ENCODE peak calls at places on chromosomes 5 and 9, in four cellular contexts. O is HepG2, E is K562, U is GM12878. F is an unnamed sample.

GRCh38 chr9:107637421-107638420 is 148.2 kb upstream of the KLF4 start:
- DNase-seq in O (no peak), E (no peak), U (no peak), F (peak)

GRCh38 chr9:3467593-3468219 is 58.1 kb downstream of the RFX3 start:
- DNase-seq in O (peak), E (peak), U (no peak), F (peak)

GRCh38 chr9:113131689-113132151 is 19.1 kb upstream of the SLC31A2 start:
- DNase-seq in O (no peak), E (peak), U (no peak), F (peak)

GRCh38 chr9:113398796-113399195 is 2.3 kb downstream of the ALAD start:
- DNase-seq in O (no peak), E (no peak), U (no peak), F (no peak)

GRCh38 chr9:99905833-99906402 is 536 bp upstream of the STX17 start:
- DNase-seq in O (no peak), E (peak), U (no peak), F (no peak)

GRCh38 chr9:3434594-3434993 is 91.2 kb downstream of the RFX3 start:
- DNase-seq in O (no peak), E (no peak), U (no peak), F (no peak)

GRCh38 chr9:71854811-71855210 is 56.2 kb downstream of the ABHD17B start:
- DNase-seq in O (no peak), E (no peak), U (no peak), F (no peak)

GRCh38 chr9:21413089-21414023 is 4.4 kb downstream of the IFNA8 start:
- DNase-seq in O (no peak), E (no peak), U (no peak), F (no peak)

GRCh38 chr5:371811-372555 is 50.5 kb downstream of the AHRR start:
- DNase-seq in O (no peak), E (no peak), U (no peak), F (no peak)

GRCh38 chr5:137395011-137395755 is 103.9 kb downstream of the SPOCK1 start:
- DNase-seq in O (no peak), E (no peak), U (no peak), F (no peak)

GRCh38 chr9:94772654-94773303 is 46.3 kb downstream of the AOPEP start:
- DNase-seq in O (no peak), E (no peak), U (no peak), F (no peak)

GRCh38 chr5:88142801-88143692 is 125.6 kb downstream of the TMEM161B start:
- DNase-seq in O (no peak), E (no peak), U (no peak), F (no peak)

GRCh38 chr9:134601764-134602163 is 39.8 kb upstream of the COL5A1 start:
- DNase-seq in O (no peak), E (no peak), U (no peak), F (no peak)

GRCh38 chr5:158120760-158121159 is 261.8 kb upstream of the CLINT1 start:
- DNase-seq in O (no peak), E (no peak), U (no peak), F (no peak)

GRCh38 chr5:75678155-75678554 is 39.1 kb downstream of the POC5 start:
- DNase-seq in O (no peak), E (no peak), U (no peak), F (no peak)

GRCh38 chr5:122351416-122352157 is 39.5 kb downstream of the SNCAIP start:
- DNase-seq in O (no peak), E (no peak), U (no peak), F (no peak)

GRCh38 chr9:6739218-6739617 is 18.6 kb upstream of the KDM4C start:
- DNase-seq in O (peak), E (peak), U (no peak), F (no peak)

GRCh38 chr9:8259028-8259427 is 459.4 kb upstream of the DMAC1 start:
- DNase-seq in O (no peak), E (no peak), U (no peak), F (no peak)

GRCh38 chr9:88574993-88575392 is 40.0 kb downstream of the NXNL2 start:
- DNase-seq in O (no peak), E (peak), U (no peak), F (no peak)

GRCh38 chr5:137073192-137073591 is 425.9 kb downstream of the SPOCK1 start:
- DNase-seq in O (no peak), E (no peak), U (no peak), F (no peak)

GRCh38 chr9:71987471-71988371 is 72.7 kb downstream of the C9orf57 start:
- DNase-seq in O (no peak), E (no peak), U (no peak), F (no peak)

GRCh38 chr5:110736763-110737162 is 2.0 kb upstream of the SLC25A46 start:
- DNase-seq in O (no peak), E (peak), U (no peak), F (no peak)

GRCh38 chr5:671459-672328 is 21.5 kb downstream of the TPPP start:
- DNase-seq in O (peak), E (peak), U (no peak), F (peak)

GRCh38 chr9:75615284-75615683 is 275.2 kb upstream of the PCSK5 start:
- DNase-seq in O (no peak), E (no peak), U (no peak), F (no peak)

GRCh38 chr9:69104830-69105527 is 69.1 kb upstream of the TJP2 start:
- DNase-seq in O (peak), E (no peak), U (no peak), F (peak)

GRCh38 chr9:89633404-89633803 is 28.6 kb downstream of the GADD45G start:
- DNase-seq in O (no peak), E (no peak), U (no peak), F (no peak)

GRCh38 chr9:82031538-82032280 is 43.1 kb downstream of the SPATA31D1 start:
- DNase-seq in O (peak), E (no peak), U (no peak), F (no peak)

GRCh38 chr5:126884269-126884819 is 107.4 kb downstream of the LMNB1 start:
- DNase-seq in O (no peak), E (peak), U (no peak), F (no peak)

GRCh38 chr9:89410022-89410421 is 87.9 kb downstream of the SEMA4D start:
- DNase-seq in O (no peak), E (no peak), U (no peak), F (no peak)

GRCh38 chr5:83199126-83199525 is 121.8 kb downstream of the XRCC4 start:
- DNase-seq in O (no peak), E (no peak), U (no peak), F (no peak)

GRCh38 chr5:175003531-175003930 is 279.1 kb downstream of the MSX2 start:
- DNase-seq in O (no peak), E (no peak), U (no peak), F (no peak)

GRCh38 chr5:59107692-59108091 is 524.8 kb downstream of the RAB3C start:
- DNase-seq in O (no peak), E (no peak), U (no peak), F (no peak)

DNA sequence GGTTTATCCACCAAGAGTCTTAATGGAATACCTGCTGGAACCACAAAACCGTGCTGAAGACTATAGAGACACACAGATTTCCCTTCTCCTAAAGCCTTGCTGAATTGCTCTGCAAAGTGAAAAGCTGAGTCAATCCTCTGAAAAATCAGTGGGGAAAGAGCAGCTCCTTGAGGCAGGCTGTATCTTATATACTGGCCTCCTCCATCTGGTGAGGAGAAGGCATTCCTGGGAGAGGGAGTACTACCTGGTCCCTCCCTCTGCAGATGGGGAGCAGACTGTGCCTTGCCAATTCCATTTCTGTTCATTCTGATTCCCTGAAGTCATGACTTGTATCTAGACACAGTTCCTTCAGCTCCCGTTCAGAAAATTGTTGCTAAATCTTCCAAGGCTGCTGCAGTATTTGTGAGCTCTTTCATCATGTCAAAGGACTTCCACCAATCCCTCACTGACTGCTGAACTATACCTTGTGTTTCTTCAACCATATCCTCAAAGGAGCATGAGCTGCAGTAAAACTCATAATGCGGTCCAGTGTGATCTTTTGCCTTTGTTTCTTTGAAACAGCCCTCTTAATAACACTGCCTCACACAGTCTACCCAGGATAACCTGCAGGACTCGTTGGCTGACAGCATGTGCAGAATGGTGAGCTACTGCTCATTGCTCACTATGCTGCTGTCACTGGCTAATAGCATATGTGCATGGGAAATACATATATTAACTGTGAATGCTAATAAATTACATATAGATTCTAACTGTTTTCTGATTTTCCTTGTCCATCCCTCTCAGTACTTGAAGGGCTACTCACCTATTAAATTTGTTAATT is 84.5 kb downstream of the FOXD1 start:
- DNase-seq in O (no peak), E (no peak), U (no peak), F (no peak)
- TF ChIP-seq CBFB in O (no peak), E (no peak), U (no peak), F (no peak)

DNA sequence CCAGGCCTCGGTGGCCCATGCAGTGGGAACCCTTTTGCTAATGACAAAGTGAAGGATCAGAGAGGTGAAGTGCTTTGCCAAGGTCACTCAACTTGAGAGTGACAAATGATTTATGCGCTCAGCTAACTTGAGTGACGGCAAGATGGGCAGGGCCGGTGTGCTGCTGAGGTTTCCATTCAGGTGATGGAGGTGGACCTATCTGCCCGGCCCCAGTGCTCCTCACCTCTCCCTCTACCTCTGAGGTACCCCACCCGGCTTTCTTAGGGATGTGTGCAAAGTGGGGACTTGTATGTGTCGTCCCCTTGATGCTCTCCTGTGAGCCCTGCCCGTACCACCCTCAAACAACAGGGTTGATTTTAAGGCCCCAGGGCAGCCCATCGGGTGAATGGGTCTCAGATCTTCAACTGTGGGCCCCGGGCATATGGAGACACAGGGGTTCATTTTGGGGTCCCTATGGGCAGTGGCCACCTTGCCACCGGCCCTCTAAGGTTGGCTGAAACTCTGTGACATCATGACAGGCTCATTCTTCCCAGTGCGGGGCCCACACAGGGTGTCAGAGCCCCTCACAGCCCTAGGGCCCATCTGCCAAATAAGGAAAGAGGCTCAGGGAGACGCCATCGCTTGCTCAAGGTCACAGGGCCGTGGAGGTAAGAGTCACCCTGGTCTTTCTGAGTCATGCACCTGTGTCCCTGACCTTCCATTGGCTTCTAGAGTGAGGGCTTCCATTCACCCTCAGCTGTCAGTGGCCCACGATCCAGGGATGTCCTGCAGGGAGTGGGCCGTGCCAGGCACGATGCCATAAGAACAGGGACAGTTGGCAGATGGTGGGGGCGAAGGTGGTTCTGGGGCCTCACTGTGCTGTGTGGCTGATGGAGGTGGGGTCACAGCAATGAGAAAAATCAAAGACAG is 170.6 kb upstream of the MVB12B start:
- DNase-seq in O (no peak), E (no peak), U (no peak), F (no peak)
- TF ChIP-seq NR2C2 in O (no peak), E (no peak), U (no peak), F (no peak)

DNA sequence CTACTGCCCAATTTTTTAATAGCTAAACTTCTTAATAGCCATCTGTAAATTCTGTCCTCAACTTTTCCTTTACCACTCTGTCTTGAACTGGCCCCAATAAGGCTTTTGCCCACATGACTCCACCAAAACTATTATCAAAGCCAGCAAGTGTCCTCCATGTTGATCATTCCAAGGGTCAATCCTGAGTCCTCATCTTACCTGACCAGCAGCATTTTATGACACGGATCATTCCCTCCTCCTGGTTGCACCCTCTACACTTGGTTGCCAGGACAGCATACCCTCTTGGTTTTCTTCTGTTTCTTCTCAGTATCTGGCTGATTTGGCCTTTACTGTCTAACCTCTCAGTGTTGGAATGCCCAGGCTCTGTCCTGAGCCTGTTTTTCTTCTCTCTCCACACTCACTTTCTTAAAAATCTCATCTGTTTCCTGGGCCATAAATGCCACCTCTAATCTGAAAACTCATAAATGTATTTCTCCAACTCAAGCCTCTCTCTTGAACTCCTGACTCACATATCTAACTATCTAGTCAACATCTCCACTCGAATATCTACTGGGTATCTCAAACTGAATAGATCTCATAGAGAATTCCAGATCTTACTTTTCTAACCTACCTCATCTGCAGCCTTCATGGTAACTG is 40.0 kb upstream of the CDC42SE2 start:
- DNase-seq in O (no peak), E (no peak), U (no peak), F (no peak)
- TF ChIP-seq CBFB in O (no peak), E (no peak), U (no peak), F (no peak)

GRCh38 chr9:123929177-123929869 is 603 bp downstream of the DENND1A start:
- DNase-seq in O (peak), E (peak), U (no peak), F (peak)

GRCh38 chr9:123928471-123929176 is 1.3 kb downstream of the DENND1A start:
- DNase-seq in O (no peak), E (peak), U (no peak), F (no peak)

GRCh38 chr9:123925820-123926219 is 4.1 kb downstream of the DENND1A start:
- DNase-seq in O (peak), E (no peak), U (no peak), F (no peak)

GRCh38 chr9:123926986-123927385 is 2.9 kb downstream of the DENND1A start:
- DNase-seq in O (no peak), E (no peak), U (no peak), F (no peak)

DNA sequence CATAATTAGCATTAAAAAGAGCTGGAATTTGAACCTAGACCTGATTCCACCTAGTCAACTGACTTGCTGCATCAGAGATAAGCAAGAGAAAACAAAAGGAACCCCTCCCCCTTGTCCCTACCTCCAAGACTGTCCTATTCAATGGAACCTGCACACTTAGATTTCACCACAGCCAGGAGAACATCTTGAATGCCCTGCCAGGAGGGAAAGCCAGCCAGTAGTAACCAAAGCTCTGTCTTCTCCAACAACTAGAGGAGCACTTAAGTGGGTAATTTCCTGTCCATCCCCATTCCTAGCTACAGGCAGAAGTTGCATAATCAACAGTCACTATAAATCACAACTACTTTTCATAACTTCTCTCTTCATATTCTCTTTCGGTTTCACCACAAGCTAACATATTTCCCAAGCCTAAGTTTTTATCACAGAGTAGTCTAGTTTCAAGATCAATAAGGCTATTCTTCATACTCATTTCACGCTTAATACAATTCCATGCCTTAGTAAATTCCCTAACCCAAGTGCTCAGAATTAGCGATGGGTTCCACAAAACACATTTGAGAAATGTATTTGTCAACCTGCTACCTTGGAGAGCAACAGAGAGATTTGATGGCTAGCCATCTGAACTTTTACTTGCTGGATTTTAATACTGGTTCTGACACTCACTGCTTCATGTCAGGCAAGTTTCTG is 2.2 kb downstream of the DENND1A start:
- DNase-seq in O (no peak), E (peak), U (peak), F (no peak)
- TF ChIP-seq NR2C2 in O (no peak), E (no peak), U (no peak), F (no peak)

GRCh38 chr5:16616536-16617271 is at the start of gene RETREG1:
- DNase-seq in O (no peak), E (no peak), U (no peak), F (peak)

GRCh38 chr5:16615737-16616535 is 861 bp downstream of the RETREG1 start:
- DNase-seq in O (no peak), E (no peak), U (no peak), F (no peak)

GRCh38 chr5:16617272-16617973 is 626 bp upstream of the RETREG1 start:
- DNase-seq in O (no peak), E (no peak), U (no peak), F (no peak)

GRCh38 chr5:16619136-16619535 is 2.3 kb upstream of the RETREG1 start:
- DNase-seq in O (no peak), E (no peak), U (no peak), F (no peak)

DNA sequence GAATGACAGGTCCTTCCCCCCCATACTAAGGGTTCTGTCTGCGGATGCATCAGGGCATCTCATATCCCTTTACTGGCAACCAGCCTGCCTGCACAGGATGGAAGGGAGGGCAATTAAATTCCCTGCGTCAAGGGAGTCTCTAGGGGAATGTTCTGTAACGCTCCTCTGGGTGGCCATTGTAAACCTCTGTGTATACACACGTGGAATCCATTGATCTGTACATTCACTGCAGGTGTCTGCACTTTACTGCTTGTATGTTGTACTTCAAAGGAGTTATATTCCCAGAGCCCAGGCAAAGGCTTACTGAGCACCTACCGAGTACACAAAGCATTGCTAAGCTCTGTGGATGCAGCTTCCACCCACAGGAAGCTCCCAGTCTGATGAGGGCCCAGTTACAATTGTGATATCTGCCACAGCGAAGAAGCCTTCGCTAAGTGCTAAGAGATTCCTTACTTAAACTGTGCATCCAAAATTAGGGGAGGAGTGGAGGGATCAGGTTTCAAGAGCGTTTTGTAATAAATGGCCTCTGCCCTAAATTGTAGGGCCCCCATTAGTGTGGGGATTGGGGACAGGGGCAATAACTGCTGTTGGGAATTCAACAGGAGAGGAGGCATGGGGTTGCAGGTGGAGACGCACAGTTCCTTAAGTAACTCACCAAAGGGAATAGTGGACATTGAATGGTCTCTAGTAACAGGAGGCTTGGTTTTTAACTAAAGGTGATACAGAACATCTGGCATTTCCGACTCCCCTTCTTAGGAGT is 1.5 kb upstream of the RETREG1 start:
- DNase-seq in O (no peak), E (no peak), U (no peak), F (no peak)
- TF ChIP-seq CBFB in O (no peak), E (no peak), U (no peak), F (no peak)

F was measured in WTC11.